ENCODE peak calls at places on chromosomes 6 and 20, in five cellular contexts. S, U, R, H and Y are unnamed samples.

GRCh38 chr6:28353981-28354676 is 4.4 kb downstream of the ZKSCAN3 start:
- DNase-seq in U (no peak), H (peak; percentile 38), R (no peak), S (no peak), Y (peak; percentile 42)

GRCh38 chr6:26022166-26022510 is 59.5 kb downstream of the TRIM38 start:
- DNase-seq in S (peak; percentile 65), H (peak; percentile 78), U (no peak), R (peak; percentile 83), Y (no peak)

GRCh38 chr6:155813548-155813947 is 357.9 kb upstream of the NOX3 start:
- DNase-seq in H (no peak), R (no peak), U (no peak), S (no peak), Y (no peak)

GRCh38 chr6:138115191-138115590 is 8.0 kb upstream of the PERP start:
- DNase-seq in R (no peak), H (no peak), S (no peak), U (no peak), Y (no peak)

GRCh38 chr20:9999660-10000059 is 35.1 kb upstream of the ANKEF1 start:
- DNase-seq in R (no peak), H (no peak), S (no peak), U (no peak), Y (no peak)

GRCh38 chr6:116278853-116279231 is 888 bp downstream of the TSPYL1 start:
- DNase-seq in S (peak; percentile 30), H (no peak), R (no peak), U (no peak), Y (peak; percentile 31)

GRCh38 chr20:34516874-34517542 is 786 bp downstream of the DYNLRB1 start:
- DNase-seq in R (peak; percentile 44), U (peak; percentile 6), H (no peak), S (peak; percentile 66), Y (peak; percentile 64)

GRCh38 chr6:153618371-153619328 is 420.4 kb upstream of the OPRM1 start:
- DNase-seq in U (no peak), R (no peak), S (no peak), H (no peak), Y (no peak)

GRCh38 chr20:44765647-44766367 is 20.1 kb downstream of the KCNK15 start:
- DNase-seq in U (no peak), R (no peak), H (no peak), S (no peak), Y (peak; percentile 36)

GRCh38 chr20:46549188-46549967 is 1.1 kb downstream of the OCSTAMP start:
- DNase-seq in U (no peak), R (no peak), H (no peak), S (no peak), Y (no peak)

GRCh38 chr20:52461602-52462001 is 270.0 kb upstream of the ZFP64 start:
- DNase-seq in S (no peak), U (no peak), H (no peak), R (no peak), Y (no peak)

GRCh38 chr20:50478162-50479036 is 31.8 kb upstream of the PTPN1 start:
- DNase-seq in H (peak; percentile 45), S (peak; percentile 85), R (peak; percentile 80), U (peak; percentile 53), Y (peak; percentile 68)

GRCh38 chr6:52995913-52996685 is 1.0 kb upstream of the GSTA4 start:
- DNase-seq in U (peak; percentile 7), H (peak; percentile 18), R (peak; percentile 33), S (peak; percentile 55), Y (no peak)

GRCh38 chr20:5636127-5636520 is 114.1 kb upstream of the SHLD1 start:
- DNase-seq in H (no peak), S (no peak), R (no peak), U (no peak), Y (no peak)

GRCh38 chr6:168247456-168248147 is 72.0 kb downstream of the DACT2 start:
- DNase-seq in U (no peak), R (no peak), S (no peak), H (peak; percentile 2), Y (no peak)

GRCh38 chr6:45741437-45742166 is 274.1 kb downstream of the CLIC5 start:
- DNase-seq in R (peak; percentile 93), S (peak; percentile 40), U (no peak), H (no peak), Y (no peak)

GRCh38 chr6:119224095-119224701 is 125.4 kb downstream of the MAN1A1 start:
- DNase-seq in U (no peak), R (no peak), S (no peak), H (no peak), Y (no peak)

GRCh38 chr20:37816726-37817125 is 86.2 kb upstream of the VSTM2L start:
- DNase-seq in R (no peak), U (no peak), S (no peak), H (no peak), Y (no peak)

GRCh38 chr6:38404355-38404754 is 235.4 kb downstream of the BTBD9 start:
- DNase-seq in R (no peak), H (no peak), U (no peak), S (no peak), Y (no peak)

GRCh38 chr20:46154796-46155195 is 36.7 kb downstream of the CD40 start:
- DNase-seq in U (no peak), H (no peak), R (no peak), S (no peak), Y (no peak)

GRCh38 chr20:63457737-63458136 is 14.7 kb downstream of the KCNQ2 start:
- DNase-seq in R (peak; percentile 6), H (peak; percentile 6), U (no peak), S (peak; percentile 20), Y (peak; percentile 98)

GRCh38 chr6:20572288-20572687 is 38.0 kb downstream of the CDKAL1 start:
- DNase-seq in U (no peak), H (no peak), R (no peak), S (no peak), Y (no peak)

GRCh38 chr6:87237804-87238203 is 82.4 kb downstream of the ZNF292 start:
- DNase-seq in S (no peak), R (peak; percentile 70), H (no peak), U (no peak), Y (peak; percentile 22)

GRCh38 chr6:41894366-41895299 is 542 bp downstream of the USP49 start:
- DNase-seq in H (no peak), S (peak; percentile 15), U (no peak), R (peak; percentile 16), Y (peak; percentile 8)

GRCh38 chr6:133559926-133560325 is 318.8 kb downstream of the EYA4 start:
- DNase-seq in R (no peak), U (no peak), S (no peak), H (no peak), Y (no peak)

GRCh38 chr6:89032599-89032998 is 48.0 kb upstream of the PNRC1 start:
- DNase-seq in R (peak; percentile 23), S (no peak), H (no peak), U (no peak), Y (no peak)

GRCh38 chr6:160767019-160767646 is 65.1 kb downstream of the PLG start:
- DNase-seq in U (peak; percentile 2), S (peak; percentile 62), R (no peak), H (peak; percentile 35), Y (peak; percentile 81)

GRCh38 chr6:28291573-28291972 is 10.2 kb downstream of the PGBD1 start:
- DNase-seq in H (no peak), R (no peak), S (no peak), U (no peak), Y (no peak)

GRCh38 chr6:134373282-134373922 is 55.5 kb upstream of the SGK1 start:
- DNase-seq in H (peak; percentile 80), S (peak; percentile 45), R (peak; percentile 92), U (no peak), Y (peak; percentile 42)

GRCh38 chr20:43722153-43722505 is 4.7 kb downstream of the GTSF1L start:
- DNase-seq in R (no peak), H (no peak), S (peak; percentile 73), U (peak; percentile 36), Y (no peak)

GRCh38 chr6:33126101-33126714 is 50.4 kb downstream of the HLA-DPB1 start:
- DNase-seq in H (peak; percentile 41), U (peak; percentile 43), R (peak; percentile 14), S (peak; percentile 86), Y (no peak)

GRCh38 chr6:8131265-8131897 is 29.0 kb upstream of the EEF1E1 start:
- DNase-seq in H (peak; percentile 66), U (peak; percentile 4), R (peak; percentile 75), S (peak; percentile 64), Y (peak; percentile 63)

GRCh38 chr6:3908961-3909360 is 59.8 kb downstream of the FAM50B start:
- DNase-seq in H (no peak), R (no peak), U (no peak), S (no peak), Y (no peak)